ENCODE peak calls at places on chromosomes 11 and 22, in eight cellular contexts. Q is lower lobe of right lung; N is activated CD8-positive, alpha-beta T cell treated with anti-CD3 and anti-CD28 coated beads, Interleukin-2, amount 10 ng/mL, durations not matched to agents 7 days and 5 days; P is HEK293T; J is right cardiac atrium; S is C1 segment of cervical spinal cord; L is stimulated activated CD4-positive, alpha-beta T cell treated with anti-CD3 and anti-CD28 coated beads, Interleukin-4, amount 100 ng/mL, for 24 hours; F is T-helper 2 cell. I is an unnamed sample.

GRCh38 chr22:41976070-41976901 is 7.0 kb downstream of the SEPTIN3 start:
- DNase-seq in Q (no peak), S (peak; percentile 28), L (peak; percentile 53), J (peak; percentile 63), F (peak; percentile 34), P (peak; percentile 71), N (peak; percentile 38), I (peak; percentile 81)

GRCh38 chr11:69003301-69003865 is 9.7 kb downstream of the MRGPRF start:
- DNase-seq in J (no peak), Q (no peak), P (no peak), L (no peak), F (no peak), N (no peak), S (no peak), I (no peak)

GRCh38 chr11:65362320-65362931 is 7.9 kb downstream of the TIGD3 start:
- DNase-seq in L (no peak), J (peak; percentile 17), N (no peak), S (no peak), Q (no peak), P (no peak), F (no peak), I (no peak)

GRCh38 chr22:22168190-22168940 is 76.2 kb upstream of the VPREB1 start:
- DNase-seq in L (peak; percentile 18), N (no peak), P (no peak), S (no peak), Q (no peak), F (no peak), J (no peak), I (no peak)

GRCh38 chr22:39959640-39960447 is at the start of gene TMA7B:
- DNase-seq in P (peak; percentile 34), Q (no peak), J (no peak), L (peak; percentile 37), N (peak; percentile 61), S (no peak), F (no peak), I (peak; percentile 42)

GRCh38 chr11:75773595-75774353 is 5.2 kb downstream of the DGAT2 start:
- DNase-seq in L (no peak), N (peak; percentile 29), S (no peak), F (no peak), P (no peak), Q (peak; percentile 32), J (no peak), I (no peak)

GRCh38 chr11:118789501-118790356 is 1.2 kb downstream of the DDX6 start:
- DNase-seq in L (peak; percentile 43), F (no peak), S (peak; percentile 51), Q (no peak), J (peak; percentile 49), P (no peak), N (peak; percentile 45), I (no peak)

GRCh38 chr11:118887219-118887618 is 3.5 kb downstream of the CXCR5 start:
- DNase-seq in L (no peak), N (no peak), S (no peak), Q (no peak), J (no peak), F (no peak), P (no peak), I (no peak)

GRCh38 chr11:763549-764321 is 13.6 kb downstream of the GATD1 start:
- DNase-seq in S (no peak), Q (no peak), J (peak; percentile 40), F (no peak), P (no peak), L (no peak), N (no peak), I (no peak)

GRCh38 chr11:75159081-75159953 is 8.4 kb downstream of the SLCO2B1 start:
- DNase-seq in S (no peak), J (no peak), F (no peak), P (no peak), L (no peak), Q (no peak), N (no peak), I (no peak)

GRCh38 chr11:103942646-103943045 is 93.8 kb upstream of the DDI1 start:
- DNase-seq in S (no peak), N (no peak), F (no peak), L (no peak), Q (no peak), J (no peak), P (no peak), I (no peak)

GRCh38 chr11:110712643-110713468 is 619 bp upstream of the ARHGAP20 start:
- DNase-seq in Q (no peak), F (no peak), J (peak; percentile 53), L (no peak), N (no peak), S (peak; percentile 59), P (peak; percentile 49), I (peak; percentile 7)

GRCh38 chr11:43735931-43736330 is 55.4 kb downstream of the HSD17B12 start:
- DNase-seq in N (no peak), S (no peak), P (no peak), Q (no peak), L (no peak), J (no peak), F (no peak), I (no peak)

GRCh38 chr22:42562684-42563083 is 8.9 kb downstream of the SERHL2 start:
- DNase-seq in Q (no peak), F (no peak), L (no peak), J (no peak), S (no peak), N (no peak), P (no peak), I (no peak)

GRCh38 chr11:67564230-67564629 is 19.4 kb upstream of the GSTP1 start:
- DNase-seq in Q (no peak), J (no peak), L (no peak), S (no peak), P (no peak), N (no peak), F (no peak), I (no peak)

GRCh38 chr22:40183029-40183581 is 5.4 kb downstream of the TNRC6B start:
- DNase-seq in N (no peak), Q (no peak), S (no peak), L (no peak), J (no peak), F (no peak), P (no peak), I (no peak)

GRCh38 chr11:63760487-63761079 is 8.0 kb downstream of the ZFTA start:
- DNase-seq in S (no peak), J (no peak), F (no peak), P (no peak), N (no peak), Q (no peak), L (no peak), I (no peak)

GRCh38 chr11:46315783-46316563 is 31.3 kb upstream of the DGKZ start:
- DNase-seq in S (no peak), Q (no peak), J (peak; percentile 69), F (no peak), L (no peak), N (no peak), P (no peak), I (no peak)

GRCh38 chr11:69337211-69337721 is 43.3 kb downstream of the MYEOV start:
- DNase-seq in L (peak; percentile 68), N (peak; percentile 58), F (no peak), P (no peak), J (no peak), S (no peak), Q (no peak), I (no peak)

GRCh38 chr22:28648792-28649191 is 30.8 kb downstream of the TTC28 start:
- DNase-seq in L (no peak), N (no peak), J (no peak), S (no peak), F (no peak), Q (no peak), P (no peak), I (no peak)

GRCh38 chr11:67317365-67318238 is 14.3 kb downstream of the SSH3 start:
- DNase-seq in S (peak; percentile 94), Q (peak; percentile 97), P (peak; percentile 98), N (peak; percentile 99), J (peak; percentile 98), L (peak; percentile 99), F (peak; percentile 94), I (peak; percentile 99)